ENCODE peak calls at places on chromosomes 5 and 9, in six cellular contexts. One of them, this sample, is unnamed.

GRCh38 chr9:113886933-113887332 is 10.8 kb downstream of the ZNF618 start:
- DNase-seq in iPS-NIHi11: no peak
- DNase-seq in NCI-H774: no peak
- DNase-seq in M059J: peak; percentile 74
- DNase-seq in Panc1: no peak
- DNase-seq in endothelial cell: no peak
- DNase-seq in this sample: no peak

GRCh38 chr5:586751-587285 is 25.3 kb upstream of the CEP72 start:
- DNase-seq in M059J: no peak
- DNase-seq in Panc1: no peak
- DNase-seq in endothelial cell: no peak
- DNase-seq in iPS-NIHi11: peak; percentile 35
- DNase-seq in NCI-H774: no peak
- DNase-seq in this sample: no peak

GRCh38 chr5:168721354-168721753 is 142.2 kb upstream of the PANK3 start:
- DNase-seq in iPS-NIHi11: no peak
- DNase-seq in endothelial cell: no peak
- DNase-seq in M059J: no peak
- DNase-seq in NCI-H774: no peak
- DNase-seq in Panc1: no peak
- DNase-seq in this sample: no peak

GRCh38 chr5:62362701-62363100 is 41.0 kb downstream of the DIMT1 start:
- DNase-seq in M059J: no peak
- DNase-seq in NCI-H774: no peak
- DNase-seq in endothelial cell: no peak
- DNase-seq in iPS-NIHi11: no peak
- DNase-seq in Panc1: no peak
- DNase-seq in this sample: no peak

GRCh38 chr5:13218518-13218917 is 726.0 kb downstream of the DNAH5 start:
- DNase-seq in NCI-H774: no peak
- DNase-seq in M059J: peak; percentile 42
- DNase-seq in endothelial cell: peak; percentile 7
- DNase-seq in Panc1: no peak
- DNase-seq in iPS-NIHi11: peak; percentile 24
- DNase-seq in this sample: no peak

GRCh38 chr5:136075339-136075885 is 46.6 kb downstream of the TGFBI start:
- DNase-seq in iPS-NIHi11: no peak
- DNase-seq in endothelial cell: no peak
- DNase-seq in M059J: no peak
- DNase-seq in Panc1: no peak
- DNase-seq in NCI-H774: no peak
- DNase-seq in this sample: no peak

GRCh38 chr5:42656661-42657035 is 100.0 kb upstream of the CCDC152 start:
- DNase-seq in Panc1: no peak
- DNase-seq in NCI-H774: no peak
- DNase-seq in endothelial cell: no peak
- DNase-seq in M059J: peak; percentile 10
- DNase-seq in iPS-NIHi11: no peak
- DNase-seq in this sample: no peak

GRCh38 chr5:67038817-67039603 is 157.6 kb downstream of the CD180 start:
- DNase-seq in endothelial cell: no peak
- DNase-seq in iPS-NIHi11: no peak
- DNase-seq in M059J: peak; percentile 67
- DNase-seq in NCI-H774: no peak
- DNase-seq in Panc1: no peak
- DNase-seq in this sample: no peak

GRCh38 chr5:1172670-1173404 is 28.6 kb upstream of the SLC6A19 start:
- DNase-seq in M059J: no peak
- DNase-seq in iPS-NIHi11: no peak
- DNase-seq in endothelial cell: no peak
- DNase-seq in Panc1: no peak
- DNase-seq in NCI-H774: no peak
- DNase-seq in this sample: no peak

GRCh38 chr9:121282309-121283071 is 14.5 kb downstream of the GSN start:
- DNase-seq in endothelial cell: no peak
- DNase-seq in Panc1: no peak
- DNase-seq in iPS-NIHi11: no peak
- DNase-seq in M059J: peak; percentile 55
- DNase-seq in NCI-H774: no peak
- DNase-seq in this sample: no peak

GRCh38 chr5:126028336-126028735 is 394.9 kb upstream of the GRAMD2B start:
- DNase-seq in NCI-H774: no peak
- DNase-seq in endothelial cell: no peak
- DNase-seq in iPS-NIHi11: no peak
- DNase-seq in M059J: no peak
- DNase-seq in Panc1: no peak
- DNase-seq in this sample: no peak

GRCh38 chr9:137317979-137318511 is 16.0 kb upstream of the NRARP start:
- DNase-seq in NCI-H774: no peak
- DNase-seq in iPS-NIHi11: no peak
- DNase-seq in M059J: no peak
- DNase-seq in endothelial cell: no peak
- DNase-seq in Panc1: no peak
- DNase-seq in this sample: no peak

GRCh38 chr9:121440265-121440664 is 59.4 kb downstream of the GGTA1 start:
- DNase-seq in M059J: peak; percentile 50
- DNase-seq in iPS-NIHi11: peak; percentile 30
- DNase-seq in NCI-H774: no peak
- DNase-seq in endothelial cell: no peak
- DNase-seq in Panc1: no peak
- DNase-seq in this sample: no peak